ENCODE peak calls at places on chromosomes 5 and 9, in six cellular contexts. G, C, P, U, W and A are unnamed samples.

GRCh38 chr9:4105183-4105582 is 194.7 kb downstream of the GLIS3 start:
- DNase-seq in G (no peak), C (no peak), P (no peak), W (no peak), U (no peak), A (no peak)

GRCh38 chr9:129597355-129598088 is 23.4 kb downstream of the C9orf50 start:
- DNase-seq in P (no peak), G (no peak), W (peak; percentile 90), C (no peak), U (no peak), A (peak; percentile 62)

GRCh38 chr5:32406650-32407049 is 37.9 kb downstream of the ZFR start:
- DNase-seq in G (no peak), P (no peak), C (peak; percentile 12), W (no peak), U (no peak), A (no peak)

GRCh38 chr5:95631991-95632675 is 12.2 kb downstream of the GPR150 start:
- DNase-seq in C (no peak), U (peak; percentile 83), W (no peak), P (peak; percentile 78), G (no peak), A (no peak)

GRCh38 chr5:73963021-73963420 is 337.0 kb downstream of the ARHGEF28 start:
- DNase-seq in W (no peak), G (no peak), C (no peak), P (no peak), U (no peak), A (no peak)

GRCh38 chr9:133569891-133570651 is 35.6 kb downstream of the ADAMTSL2 start:
- DNase-seq in U (no peak), W (no peak), P (no peak), C (no peak), G (no peak), A (no peak)

GRCh38 chr9:124122321-124122720 is 110.8 kb downstream of the LHX2 start:
- DNase-seq in U (no peak), C (no peak), P (no peak), G (no peak), W (no peak), A (no peak)

GRCh38 chr5:91119265-91119664 is 263.9 kb downstream of the ARRDC3 start:
- DNase-seq in C (no peak), G (no peak), W (no peak), U (no peak), P (no peak), A (no peak)

GRCh38 chr5:87831499-87831898 is 418.8 kb upstream of the CCNH start:
- DNase-seq in C (no peak), G (no peak), P (no peak), U (no peak), W (no peak), A (no peak)

GRCh38 chr9:37531699-37532098 is 44.5 kb downstream of the FBXO10 start:
- DNase-seq in U (no peak), C (no peak), P (no peak), G (no peak), W (no peak), A (no peak)

GRCh38 chr9:20683351-20684034 is 566 bp upstream of the FOCAD start:
- DNase-seq in C (peak; percentile 8), W (peak; percentile 66), G (no peak), U (peak; percentile 93), P (peak; percentile 57), A (no peak)

GRCh38 chr5:140965905-140966292 is 377 bp upstream of the PCDHAC2 start:
- DNase-seq in W (no peak), U (no peak), P (no peak), G (peak; percentile 68), C (no peak), A (no peak)

GRCh38 chr5:43066799-43067741 is 27.0 kb upstream of the ANXA2R start:
- DNase-seq in U (peak; percentile 97), G (peak; percentile 79), W (peak; percentile 89), C (peak; percentile 91), P (peak; percentile 94), A (peak; percentile 59)

GRCh38 chr5:31364881-31365636 is 166.8 kb downstream of the DROSHA start:
- DNase-seq in G (no peak), C (no peak), W (no peak), U (no peak), P (no peak), A (no peak)

GRCh38 chr9:111943746-111944145 is 47.1 kb downstream of the UGCG start:
- DNase-seq in W (no peak), P (no peak), G (no peak), C (no peak), U (no peak), A (no peak)

GRCh38 chr9:109181284-109181683 is 14.2 kb upstream of the FRRS1L start:
- DNase-seq in W (no peak), C (no peak), P (peak; percentile 63), G (no peak), U (no peak), A (no peak)

GRCh38 chr5:14467886-14468285 is 113.7 kb upstream of the OTULINL start:
- DNase-seq in G (no peak), W (no peak), U (no peak), C (no peak), P (no peak), A (no peak)

GRCh38 chr9:113619156-113619861 is 155.8 kb downstream of the RGS3 start:
- DNase-seq in U (no peak), C (no peak), P (peak; percentile 51), W (no peak), G (no peak), A (no peak)